ENCODE peak calls at places on chromosomes 6 and 20, in eight cellular contexts. B, W, V, Q, Z, E, N and D are unnamed samples.

GRCh38 chr6:40436685-40437604 is 150.2 kb downstream of the LRFN2 start:
- DNase-seq in B (no peak), W (no peak), V (no peak), Q (no peak), Z (no peak), E (no peak), N (no peak), D (no peak)

GRCh38 chr6:116268589-116269293 is 11.0 kb downstream of the TSPYL1 start:
- DNase-seq in B (peak; percentile 50), W (peak; percentile 65), V (no peak), Q (no peak), Z (no peak), E (peak; percentile 60), N (peak; percentile 90), D (peak; percentile 42)

GRCh38 chr6:104580452-104580851 is 279.3 kb downstream of the HACE1 start:
- DNase-seq in B (no peak), W (no peak), V (no peak), Q (no peak), Z (no peak), E (no peak), N (no peak), D (no peak)

GRCh38 chr6:74654296-74654695 is 551.6 kb downstream of the COL12A1 start:
- DNase-seq in B (no peak), W (no peak), V (no peak), Q (no peak), Z (no peak), E (no peak), N (no peak), D (no peak)

GRCh38 chr6:162203287-162203686 is 524.3 kb downstream of the PRKN start:
- DNase-seq in B (no peak), W (no peak), V (no peak), Q (no peak), Z (no peak), E (no peak), N (no peak), D (no peak)

GRCh38 chr6:26457407-26457795 is 354 bp upstream of the BTN2A1 start:
- DNase-seq in B (no peak), W (no peak), V (no peak), Q (no peak), Z (no peak), E (no peak), N (no peak), D (no peak)

GRCh38 chr6:127952831-127953230 is 52.0 kb upstream of the THEMIS start:
- DNase-seq in B (no peak), W (no peak), V (no peak), Q (no peak), Z (no peak), E (no peak), N (no peak), D (no peak)

GRCh38 chr6:127154509-127154908 is 36.0 kb downstream of the RSPO3 start:
- DNase-seq in B (no peak), W (no peak), V (no peak), Q (no peak), Z (no peak), E (no peak), N (no peak), D (no peak)

GRCh38 chr6:62298745-62299392 is 12.8 kb upstream of the KHDRBS2 start:
- DNase-seq in B (no peak), W (no peak), V (no peak), Q (no peak), Z (no peak), E (no peak), N (no peak), D (peak; percentile 22)

GRCh38 chr20:44089987-44090674 is 96.9 kb downstream of the JPH2 start:
- DNase-seq in B (peak; percentile 88), W (no peak), V (no peak), Q (no peak), Z (no peak), E (peak; percentile 20), N (peak; percentile 74), D (peak; percentile 68)

GRCh38 chr20:63051911-63052310 is 45.1 kb upstream of the BHLHE23 start:
- DNase-seq in B (no peak), W (no peak), V (peak; percentile 38), Q (no peak), Z (no peak), E (no peak), N (no peak), D (no peak)

GRCh38 chr20:37856932-37857660 is 45.8 kb upstream of the VSTM2L start:
- DNase-seq in B (no peak), W (peak; percentile 11), V (no peak), Q (no peak), Z (no peak), E (peak; percentile 23), N (peak; percentile 69), D (no peak)

GRCh38 chr6:161749576-161749975 is 475.7 kb upstream of the AGPAT4 start:
- DNase-seq in B (no peak), W (no peak), V (no peak), Q (no peak), Z (no peak), E (no peak), N (no peak), D (no peak)

GRCh38 chr20:9112541-9113515 is 43.9 kb downstream of the PLCB4 start:
- DNase-seq in B (no peak), W (peak; percentile 55), V (no peak), Q (no peak), Z (no peak), E (no peak), N (peak; percentile 71), D (no peak)

GRCh38 chr6:32127409-32127716 is 683 bp downstream of the ATF6B start:
- DNase-seq in B (no peak), W (no peak), V (no peak), Q (no peak), Z (no peak), E (no peak), N (no peak), D (no peak)

GRCh38 chr6:98821739-98822405 is 12.5 kb upstream of the POU3F2 start:
- DNase-seq in B (no peak), W (no peak), V (no peak), Q (no peak), Z (no peak), E (no peak), N (no peak), D (no peak)

GRCh38 chr6:90350689-90351554 is 54.3 kb upstream of the BACH2 start:
- DNase-seq in B (no peak), W (no peak), V (no peak), Q (no peak), Z (no peak), E (no peak), N (peak; percentile 34), D (no peak)

GRCh38 chr6:128406453-128406852 is 113.9 kb downstream of the PTPRK start:
- DNase-seq in B (no peak), W (no peak), V (no peak), Q (no peak), Z (no peak), E (no peak), N (no peak), D (no peak)

GRCh38 chr20:36741072-36741471 is 4.8 kb downstream of the NDRG3 start:
- DNase-seq in B (no peak), W (no peak), V (no peak), Q (no peak), Z (no peak), E (no peak), N (no peak), D (no peak)

GRCh38 chr6:44234101-44235090 is 11.0 kb downstream of the SLC29A1 start:
- DNase-seq in B (no peak), W (peak; percentile 47), V (no peak), Q (peak; percentile 65), Z (peak; percentile 57), E (no peak), N (peak; percentile 75), D (no peak)

GRCh38 chr6:81241717-81242116 is 510.8 kb downstream of the TENT5A start:
- DNase-seq in B (no peak), W (peak; percentile 15), V (no peak), Q (no peak), Z (no peak), E (no peak), N (peak; percentile 49), D (no peak)
- TF ChIP-seq CTCF in B (peak; percentile 39), W (peak; percentile 64), V (no peak), Q (peak; percentile 10), Z (peak; percentile 50), E (peak; percentile 45), N (peak; percentile 43), D (no peak)

GRCh38 chr6:33490198-33490597 is 35.8 kb downstream of the ZBTB9 start:
- DNase-seq in B (no peak), W (no peak), V (no peak), Q (no peak), Z (peak; percentile 5), E (no peak), N (no peak), D (no peak)

GRCh38 chr6:33490621-33491020 is 36.2 kb downstream of the ZBTB9 start:
- DNase-seq in B (no peak), W (no peak), V (no peak), Q (no peak), Z (no peak), E (no peak), N (no peak), D (no peak)

GRCh38 chr6:33497157-33497556 is 42.8 kb downstream of the ZBTB9 start:
- DNase-seq in B (no peak), W (no peak), V (no peak), Q (no peak), Z (no peak), E (no peak), N (no peak), D (no peak)

DNA sequence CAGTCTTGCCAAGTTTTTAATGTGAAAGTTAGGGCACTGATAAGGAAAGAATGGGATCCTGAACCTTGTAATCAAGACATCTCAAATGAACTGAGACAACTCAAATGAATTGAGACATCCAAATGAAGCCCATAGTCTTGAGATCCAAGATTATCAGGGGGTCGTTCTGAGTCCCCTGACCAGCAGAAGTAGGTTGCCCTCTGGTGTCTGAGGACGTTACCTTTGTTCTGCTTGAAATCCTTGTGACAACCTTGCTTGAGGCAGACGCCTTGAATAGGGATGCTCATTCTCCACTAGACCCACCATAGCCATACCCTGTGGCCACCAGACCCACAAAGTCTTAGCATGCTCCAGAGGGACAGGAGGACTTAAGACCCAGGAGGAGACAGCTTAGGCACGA is 37.7 kb downstream of the ZBTB9 start:
- DNase-seq in B (no peak), W (no peak), V (no peak), Q (no peak), Z (no peak), E (no peak), N (no peak), D (no peak)
- TF ChIP-seq CTCF in B (no peak), W (no peak), V (no peak), Q (no peak), Z (no peak), E (no peak), N (peak; percentile 6), D (peak; percentile 5)

GRCh38 chr6:160040527-160041264 is 71.8 kb downstream of the IGF2R start:
- DNase-seq in B (no peak), W (no peak), V (no peak), Q (no peak), Z (no peak), E (no peak), N (no peak), D (no peak)
- TF ChIP-seq CTCF in B (no peak), W (no peak), V (no peak), Q (no peak), Z (no peak), E (no peak), N (no peak), D (no peak)

DNA sequence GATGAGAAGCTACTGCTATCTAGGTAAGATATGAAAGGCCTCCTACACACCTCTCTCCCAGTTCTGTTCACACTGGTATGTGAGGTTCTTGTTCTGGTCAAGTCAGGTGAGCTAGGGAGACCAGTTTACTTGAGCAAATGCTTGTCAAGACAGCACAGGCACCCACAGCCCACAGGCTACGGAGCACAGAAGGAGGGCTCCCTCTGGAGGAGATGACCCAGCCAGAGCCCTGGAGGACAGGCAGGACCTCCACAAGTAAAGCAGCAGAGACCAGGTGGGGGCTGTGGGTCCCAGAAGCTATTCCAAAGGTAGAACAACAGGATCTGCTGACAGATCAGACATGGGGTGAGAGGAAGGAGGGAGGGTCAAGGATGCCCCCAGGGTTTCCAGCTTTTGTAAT is 13.2 kb downstream of the MMP24OS start:
- DNase-seq in B (no peak), W (no peak), V (no peak), Q (no peak), Z (peak; percentile 44), E (no peak), N (no peak), D (no peak)
- TF ChIP-seq CTCF in B (no peak), W (peak; percentile 38), V (no peak), Q (no peak), Z (no peak), E (no peak), N (peak; percentile 3), D (no peak)